ENCODE peak calls at places on chromosomes 7 and 10, in seven cellular contexts. N is tibial artery, V is IMR-90, Y is right lobe of liver, B is GM23338, G is Peyer's patch, F is prostate gland. H is an unnamed sample.
A peak's percentile ranks its signal among the peaks of the same experiment; 100 is the strongest.

GRCh38 chr10:99888623-99889022 is 106.2 kb downstream of the ABCC2 start:
- DNase-seq in G (no peak), N (no peak), V (peak; percentile 77), Y (no peak), F (no peak), B (no peak), H (peak; percentile 80)

GRCh38 chr7:5422324-5423271 is 1.0 kb downstream of the TNRC18 start:
- DNase-seq in Y (no peak), N (no peak), G (no peak), F (peak; percentile 19), B (peak; percentile 66), V (peak; percentile 24), H (peak; percentile 42)

GRCh38 chr10:61628875-61629513 is 33.7 kb upstream of the CABCOCO1 start:
- DNase-seq in G (no peak), Y (no peak), F (no peak), V (peak; percentile 95), N (no peak), B (peak; percentile 37), H (peak; percentile 97)

GRCh38 chr10:88270871-88271713 is 312.0 kb downstream of the RNLS start:
- DNase-seq in N (no peak), F (no peak), G (peak; percentile 29), B (no peak), Y (no peak), V (peak; percentile 71), H (peak; percentile 73)

GRCh38 chr10:35993816-35994515 is 351.9 kb upstream of the FZD8 start:
- DNase-seq in Y (no peak), B (no peak), G (no peak), F (no peak), V (no peak), N (no peak), H (no peak)

GRCh38 chr10:86953747-86954680 is 3.4 kb downstream of the MMRN2 start:
- DNase-seq in G (no peak), F (no peak), Y (no peak), V (peak; percentile 35), B (peak; percentile 98), N (peak; percentile 75), H (peak; percentile 66)

GRCh38 chr10:89216056-89216455 is 8.9 kb upstream of the CH25H start:
- DNase-seq in Y (no peak), G (no peak), F (no peak), N (no peak), B (no peak), V (no peak), H (no peak)

GRCh38 chr7:29194206-29194593 is 375 bp upstream of the CHN2 start:
- DNase-seq in F (no peak), B (peak; percentile 62), N (no peak), V (no peak), G (no peak), Y (peak; percentile 57), H (no peak)

GRCh38 chr7:131328387-131329175 is 905 bp downstream of the MKLN1 start:
- DNase-seq in V (peak; percentile 41), Y (no peak), F (no peak), N (no peak), G (no peak), B (no peak), H (peak; percentile 46)

GRCh38 chr7:5495581-5496375 is 72.1 kb upstream of the TNRC18 start:
- DNase-seq in N (peak; percentile 69), F (peak; percentile 89), V (no peak), B (no peak), Y (peak; percentile 78), G (no peak), H (no peak)

GRCh38 chr7:98559958-98560357 is 57.1 kb upstream of the NPTX2 start:
- DNase-seq in N (no peak), Y (no peak), G (no peak), B (peak; percentile 77), V (no peak), F (no peak), H (no peak)

GRCh38 chr10:43218206-43218950 is 48.5 kb downstream of the RASGEF1A start:
- DNase-seq in G (no peak), V (no peak), Y (peak; percentile 7), B (no peak), N (no peak), F (no peak), H (no peak)

GRCh38 chr10:88810196-88810961 is 7.8 kb downstream of the LIPM start:
- DNase-seq in N (no peak), G (peak; percentile 17), B (peak; percentile 88), Y (no peak), V (peak; percentile 72), F (peak; percentile 15), H (peak; percentile 88)

GRCh38 chr10:20233423-20233822 is 417.2 kb downstream of the PLXDC2 start:
- DNase-seq in Y (no peak), B (peak; percentile 40), N (no peak), V (no peak), F (no peak), G (no peak), H (peak; percentile 34)

GRCh38 chr7:19677201-19677600 is 31.6 kb downstream of the POLR1F start:
- DNase-seq in B (no peak), F (no peak), G (no peak), V (no peak), Y (no peak), N (no peak), H (peak; percentile 67)

GRCh38 chr7:572668-573495 is 53.2 kb upstream of the PDGFA start:
- DNase-seq in V (no peak), B (peak; percentile 70), N (no peak), F (no peak), G (no peak), Y (no peak), H (no peak)

GRCh38 chr7:151152935-151153513 is 14.5 kb downstream of the GBX1 start:
- DNase-seq in B (no peak), G (no peak), Y (no peak), V (no peak), F (no peak), N (no peak), H (no peak)
- TF ChIP-seq CTCF in B (no peak), G (no peak), Y (no peak), V (no peak), F (no peak), N (no peak), H (peak; percentile 46)

DNA sequence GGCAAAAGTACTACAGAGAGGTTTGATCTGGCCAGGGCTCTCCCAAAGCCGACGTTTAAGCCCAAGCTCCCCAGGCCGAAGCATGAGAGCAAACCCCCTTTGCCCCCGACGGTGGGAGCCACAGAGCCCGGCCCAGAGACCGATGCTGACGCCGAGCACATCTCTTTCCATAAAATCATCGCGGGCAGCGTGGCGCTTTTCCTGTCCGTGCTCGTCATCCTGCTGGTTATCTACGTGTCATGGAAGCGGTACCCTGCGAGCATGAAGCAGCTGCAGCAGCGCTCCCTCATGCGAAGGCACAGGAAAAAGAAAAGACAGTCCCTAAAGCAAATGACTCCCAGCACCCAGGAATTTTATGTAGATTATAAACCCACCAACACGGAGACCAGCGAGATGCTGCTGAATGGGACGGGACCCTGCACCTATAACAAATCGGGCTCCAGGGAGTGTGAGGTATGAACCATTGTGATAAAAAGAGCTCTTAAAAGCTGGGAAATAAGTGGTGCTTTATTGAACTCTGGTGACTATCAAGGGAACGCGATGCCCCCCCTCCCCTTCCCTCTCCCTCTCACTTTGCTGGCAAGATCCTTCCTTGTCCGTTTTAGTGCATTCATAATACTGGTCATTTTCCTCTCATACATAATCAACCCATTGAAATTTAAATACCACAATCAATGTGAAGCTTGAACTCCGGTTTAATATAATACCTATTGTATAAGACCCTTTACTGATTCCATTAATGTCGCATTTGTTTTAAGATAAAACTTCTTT is 2.3 kb downstream of the LRRTM3 start:
- DNase-seq in N (no peak), Y (peak; percentile 15), G (no peak), F (no peak), V (peak; percentile 12), B (peak; percentile 55), H (peak; percentile 1)
- H3K4me3 ChIP-seq in N (no peak overlapping the region), Y (no peak overlapping the region), G (no peak overlapping the region), F (no peak overlapping the region), V (no peak overlapping the region), B (peak overlapping the region; percentile 54), H (no peak overlapping the region)

GRCh38 chr7:21566094-21566493 is 23.3 kb downstream of the DNAH11 start:
- DNase-seq in F (peak; percentile 28), N (no peak), V (no peak), B (no peak), Y (no peak), G (no peak), H (no peak)

GRCh38 chr7:21565614-21566013 is 22.8 kb downstream of the DNAH11 start:
- DNase-seq in N (no peak), F (no peak), G (no peak), V (no peak), Y (no peak), B (no peak), H (no peak)

GRCh38 chr7:21572914-21573313 is 30.1 kb downstream of the DNAH11 start:
- DNase-seq in N (no peak), Y (no peak), B (no peak), G (no peak), V (no peak), F (no peak), H (no peak)

GRCh38 chr7:21572331-21572730 is 29.5 kb downstream of the DNAH11 start:
- DNase-seq in Y (no peak), V (no peak), B (no peak), G (no peak), N (no peak), F (no peak), H (no peak)

DNA sequence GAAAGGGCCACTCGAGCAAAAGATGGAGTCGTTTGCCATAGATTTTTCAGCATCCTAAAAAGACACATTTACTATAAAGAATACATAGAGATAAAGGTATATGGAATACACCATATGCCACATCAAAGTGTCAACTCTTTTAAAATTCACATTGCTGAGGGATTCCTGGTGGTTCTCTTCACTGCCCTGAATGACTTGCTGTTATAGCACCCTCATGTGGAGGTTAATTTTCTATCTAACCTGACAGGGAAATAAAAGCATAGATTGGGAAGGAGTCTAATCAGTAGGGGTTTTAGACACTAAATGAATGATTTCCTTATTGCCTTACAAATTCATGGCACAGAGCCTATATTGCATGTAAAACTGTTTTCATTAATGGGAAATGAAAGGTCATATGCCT is 25.9 kb downstream of the DNAH11 start:
- DNase-seq in N (no peak), V (no peak), F (no peak), Y (no peak), B (peak; percentile 73), G (no peak), H (peak; percentile 36)
- TF ChIP-seq CTCF in N (no peak), V (no peak), F (no peak), Y (peak; percentile 53), B (peak; percentile 74), G (peak; percentile 35), H (peak; percentile 45)

DNA sequence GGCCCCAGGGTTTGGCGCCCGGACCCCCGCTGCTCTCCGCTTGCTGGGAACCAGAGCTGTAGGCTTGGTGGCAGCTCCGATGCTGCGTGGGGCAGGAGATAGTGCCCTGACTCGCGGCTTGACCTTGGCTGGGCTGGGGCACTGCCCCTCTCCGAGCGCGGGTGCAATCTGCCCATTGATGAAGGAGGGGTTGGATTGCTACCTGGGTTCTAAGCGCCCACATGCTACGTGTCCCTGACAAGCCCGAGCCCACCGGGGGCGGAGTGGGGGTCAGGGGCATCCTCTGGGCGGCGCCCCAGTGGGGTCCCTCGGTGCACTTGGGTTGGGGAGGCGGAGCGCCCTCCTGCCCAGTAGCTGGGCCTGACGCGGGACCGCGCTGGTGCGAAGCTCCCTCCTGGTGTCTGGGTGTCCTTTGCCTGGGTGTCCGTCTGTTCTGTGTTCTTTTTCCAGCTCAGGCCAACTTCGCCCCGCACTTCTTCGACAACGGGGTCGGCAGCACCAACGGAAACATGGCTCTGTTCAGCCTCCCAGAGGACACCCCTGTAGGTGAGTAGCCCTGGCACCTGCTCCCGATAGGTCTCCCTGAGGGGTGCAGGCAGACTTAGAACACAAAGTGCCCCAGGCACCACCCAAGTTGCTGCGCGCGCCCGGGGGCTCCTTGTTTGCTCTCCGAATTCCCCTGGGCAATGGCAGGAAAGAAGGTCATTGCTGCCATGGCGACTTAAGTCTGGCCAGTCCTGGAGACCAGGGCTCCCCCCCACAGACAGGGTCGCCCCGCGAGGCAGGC is 900 bp downstream of the CDHR1 start:
- DNase-seq in F (no peak), B (no peak), Y (no peak), G (no peak), V (no peak), N (no peak), H (no peak)
- H3K4me3 ChIP-seq in F (peak overlapping the region; percentile 42), B (peak overlapping the region; percentile 78), Y (peak overlapping the region; percentile 40), G (peak overlapping the region; percentile 47), V (no peak overlapping the region), N (peak overlapping the region; percentile 38), H (no peak overlapping the region)